ENCODE peak calls at places on chromosomes 11 and 22, in four cellular contexts. B, I, R and C are unnamed samples.

GRCh38 chr11:68974421-68975194 is 6.2 kb downstream of the MRGPRD start:
- DNase-seq in B (no peak), R (no peak), I (peak), C (peak)

GRCh38 chr11:95442531-95443050 is 211.6 kb upstream of the SESN3 start:
- DNase-seq in I (no peak), R (no peak), B (no peak), C (no peak)

GRCh38 chr11:72451836-72452376 is 17.6 kb upstream of the CLPB start:
- DNase-seq in B (no peak), I (no peak), R (no peak), C (no peak)

GRCh38 chr22:48278620-48279464 is 1516.4 kb downstream of the TBC1D22A start:
- DNase-seq in B (no peak), R (no peak), I (no peak), C (no peak)

GRCh38 chr11:9249252-9249651 is 15.9 kb downstream of the DENND5A start:
- DNase-seq in B (no peak), R (no peak), I (no peak), C (no peak)

GRCh38 chr11:32580967-32581366 is 2.7 kb upstream of the EIF3M start:
- DNase-seq in R (no peak), B (no peak), I (no peak), C (peak)

GRCh38 chr11:79400717-79401330 is 40.0 kb downstream of the TENM4 start:
- DNase-seq in I (no peak), R (no peak), B (no peak), C (peak)

GRCh38 chr11:35257287-35257686 is 118.3 kb downstream of the CD44 start:
- DNase-seq in R (no peak), B (no peak), I (no peak), C (no peak)

GRCh38 chr11:64996710-64997380 is at the start of gene BATF2:
- DNase-seq in I (peak), R (peak), B (no peak), C (peak)

GRCh38 chr22:37182101-37182948 is 5.7 kb downstream of the C1QTNF6 start:
- DNase-seq in I (no peak), R (no peak), B (no peak), C (no peak)

GRCh38 chr11:38598413-38598812 is 2000.4 kb upstream of the RAG2 start:
- DNase-seq in I (no peak), B (no peak), R (no peak), C (no peak)

GRCh38 chr22:19723990-19724827 is 870 bp downstream of the GP1BB start:
- DNase-seq in I (no peak), B (no peak), R (no peak), C (no peak)

GRCh38 chr22:32804823-32805585 is 3.5 kb downstream of the TIMP3 start:
- DNase-seq in R (no peak), B (no peak), I (no peak), C (no peak)

GRCh38 chr11:57901278-57901677 is 122.4 kb upstream of the OR9Q1 start:
- DNase-seq in I (no peak), R (no peak), B (no peak), C (no peak)

GRCh38 chr11:34223021-34223813 is 117.8 kb downstream of the NAT10 start:
- DNase-seq in B (no peak), R (no peak), I (no peak), C (no peak)

GRCh38 chr11:60992842-60993409 is 21.4 kb downstream of the CD6 start:
- DNase-seq in I (no peak), R (no peak), B (no peak), C (no peak)

GRCh38 chr11:24619900-24620299 is 123.0 kb downstream of the LUZP2 start:
- DNase-seq in R (no peak), I (no peak), B (no peak), C (no peak)

GRCh38 chr11:65410936-65411680 is 11.5 kb upstream of the NEAT1 start:
- DNase-seq in I (no peak), B (no peak), R (no peak), C (no peak)

GRCh38 chr11:19628018-19628417 is 84.6 kb upstream of the NAV2 start:
- DNase-seq in B (no peak), I (no peak), R (no peak), C (peak)

GRCh38 chr22:47110817-47111443 is 348.5 kb downstream of the TBC1D22A start:
- DNase-seq in I (no peak), R (no peak), B (no peak), C (no peak)

GRCh38 chr11:12187399-12187798 is 77.0 kb downstream of the MICAL2 start:
- DNase-seq in R (no peak), B (no peak), I (no peak), C (no peak)

GRCh38 chr11:19349340-19350025 is 108.7 kb upstream of the E2F8 start:
- DNase-seq in I (no peak), B (no peak), R (peak), C (no peak)

GRCh38 chr22:35258144-35258988 is 1.1 kb downstream of the HMGXB4 start:
- DNase-seq in B (no peak), R (no peak), I (peak), C (peak)

GRCh38 chr11:14445542-14446530 is 53.8 kb downstream of the COPB1 start:
- DNase-seq in I (no peak), R (no peak), B (no peak), C (no peak)

GRCh38 chr22:35085621-35086020 is 19.7 kb downstream of the ISX start:
- DNase-seq in B (no peak), I (no peak), R (no peak), C (no peak)

GRCh38 chr11:67026941-67027340 is 4.0 kb downstream of the SYT12 start:
- DNase-seq in I (no peak), B (no peak), R (no peak), C (no peak)

GRCh38 chr11:16410479-16410878 is 54.1 kb upstream of the SOX6 start:
- DNase-seq in I (peak), B (no peak), R (no peak), C (no peak)

GRCh38 chr11:66473608-66474525 is 6.4 kb upstream of the DPP3 start:
- DNase-seq in I (no peak), B (no peak), R (no peak), C (no peak)